ENCODE peak calls at places on chromosomes 7 and 10, in four cellular contexts. One of them, this sample, is unnamed.

GRCh38 chr7:84081973-84082522 is 112.5 kb downstream of the SEMA3A start:
- DNase-seq in OCI-LY7: no peak
- DNase-seq in germinal center: no peak
- DNase-seq in NCI-H1092: no peak
- DNase-seq in this sample: no peak

GRCh38 chr7:98872328-98872924 is 2.6 kb upstream of the TMEM130 start:
- DNase-seq in OCI-LY7: peak; percentile 77
- DNase-seq in germinal center: peak; percentile 52
- DNase-seq in NCI-H1092: no peak
- DNase-seq in this sample: no peak

GRCh38 chr7:17680026-17680425 is 260.3 kb downstream of the SNX13 start:
- DNase-seq in OCI-LY7: no peak
- DNase-seq in germinal center: no peak
- DNase-seq in NCI-H1092: no peak
- DNase-seq in this sample: no peak

GRCh38 chr7:76430836-76431235 is 6.1 kb downstream of the ZP3 start:
- DNase-seq in OCI-LY7: no peak
- DNase-seq in germinal center: no peak
- DNase-seq in NCI-H1092: no peak
- DNase-seq in this sample: no peak

GRCh38 chr7:45685619-45686240 is 111.6 kb downstream of the ADCY1 start:
- DNase-seq in OCI-LY7: no peak
- DNase-seq in germinal center: no peak
- DNase-seq in NCI-H1092: no peak
- DNase-seq in this sample: no peak

GRCh38 chr7:2106920-2107319 is 125.8 kb downstream of the MAD1L1 start:
- DNase-seq in OCI-LY7: no peak
- DNase-seq in germinal center: no peak
- DNase-seq in NCI-H1092: no peak
- DNase-seq in this sample: no peak

GRCh38 chr7:47571355-47572100 is 10.4 kb downstream of the TNS3 start:
- DNase-seq in OCI-LY7: no peak
- DNase-seq in germinal center: no peak
- DNase-seq in NCI-H1092: peak; percentile 90
- DNase-seq in this sample: no peak

GRCh38 chr10:88117869-88118632 is 254.6 kb downstream of the PTEN start:
- DNase-seq in OCI-LY7: peak; percentile 59
- DNase-seq in germinal center: no peak
- DNase-seq in NCI-H1092: no peak
- DNase-seq in this sample: no peak

GRCh38 chr10:118983263-118983662 is 46.3 kb upstream of the NANOS1 start:
- DNase-seq in OCI-LY7: no peak
- DNase-seq in germinal center: no peak
- DNase-seq in NCI-H1092: peak; percentile 40
- DNase-seq in this sample: no peak

GRCh38 chr7:148695953-148696352 is 2.8 kb upstream of the CUL1 start:
- DNase-seq in OCI-LY7: no peak
- DNase-seq in germinal center: no peak
- DNase-seq in NCI-H1092: no peak
- DNase-seq in this sample: no peak

GRCh38 chr7:3399858-3400257 is 98.8 kb downstream of the SDK1 start:
- DNase-seq in OCI-LY7: peak; percentile 35
- DNase-seq in germinal center: no peak
- DNase-seq in NCI-H1092: no peak
- DNase-seq in this sample: no peak

GRCh38 chr7:27213150-27213903 is 13.4 kb upstream of the HOXA13 start:
- DNase-seq in OCI-LY7: no peak
- DNase-seq in germinal center: no peak
- DNase-seq in NCI-H1092: no peak
- DNase-seq in this sample: no peak

GRCh38 chr10:123926401-123927264 is 35.0 kb upstream of the CPXM2 start:
- DNase-seq in OCI-LY7: peak; percentile 17
- DNase-seq in germinal center: no peak
- DNase-seq in NCI-H1092: no peak
- DNase-seq in this sample: peak; percentile 60

GRCh38 chr7:19161671-19162070 is 16.4 kb upstream of the FERD3L start:
- DNase-seq in OCI-LY7: no peak
- DNase-seq in germinal center: no peak
- DNase-seq in NCI-H1092: no peak
- DNase-seq in this sample: no peak